ENCODE peak calls at places on chromosomes 16 and 17, in four cellular contexts. L is right cardiac atrium, C is Peyer's patch, R is psoas muscle. X is an unnamed sample.

GRCh38 chr17:60148300-60148838 is 1.4 kb upstream of the CA4 start:
- DNase-seq in L (no peak), C (no peak), R (no peak), X (no peak)

GRCh38 chr16:67800252-67801046 is 5.9 kb downstream of the RANBP10 start:
- DNase-seq in L (no peak), C (no peak), R (peak; percentile 71), X (no peak)

GRCh38 chr17:70767102-70767701 is 597.9 kb downstream of the KCNJ2 start:
- DNase-seq in L (no peak), C (no peak), R (no peak), X (no peak)

GRCh38 chr16:89409161-89409711 is 81.1 kb downstream of the ANKRD11 start:
- DNase-seq in L (no peak), C (peak; percentile 65), R (no peak), X (peak; percentile 80)

GRCh38 chr17:78227455-78227916 is 3.9 kb upstream of the TMEM235 start:
- DNase-seq in L (no peak), C (no peak), R (no peak), X (no peak)

GRCh38 chr17:45992175-45992574 is 6.9 kb upstream of the STH start:
- DNase-seq in L (no peak), C (no peak), R (no peak), X (no peak)

GRCh38 chr17:41910701-41911391 is 7.9 kb downstream of the ACLY start:
- DNase-seq in L (no peak), C (no peak), R (no peak), X (no peak)

GRCh38 chr17:82338858-82339633 is 5.5 kb upstream of the SECTM1 start:
- DNase-seq in L (peak; percentile 66), C (no peak), R (no peak), X (peak; percentile 45)

GRCh38 chr16:51132484-51132883 is 18.6 kb downstream of the SALL1 start:
- DNase-seq in L (no peak), C (no peak), R (no peak), X (no peak)

GRCh38 chr16:1044515-1045362 is 27.8 kb upstream of the SSTR5 start:
- DNase-seq in L (peak; percentile 69), C (no peak), R (no peak), X (no peak)

GRCh38 chr16:81448154-81449131 is 3.8 kb downstream of the CMIP start:
- DNase-seq in L (peak; percentile 50), C (no peak), R (peak; percentile 1), X (no peak)

GRCh38 chr16:84753412-84754325 is 53.9 kb downstream of the USP10 start:
- DNase-seq in L (no peak), C (no peak), R (no peak), X (no peak)

GRCh38 chr17:63156986-63157385 is 191.0 kb downstream of the TANC2 start:
- DNase-seq in L (no peak), C (no peak), R (no peak), X (no peak)

GRCh38 chr17:64125937-64126336 is 4.0 kb downstream of the ERN1 start:
- DNase-seq in L (no peak), C (no peak), R (no peak), X (no peak)

GRCh38 chr16:68760671-68761275 is 23.7 kb downstream of the CDH1 start:
- DNase-seq in L (no peak), C (no peak), R (no peak), X (no peak)

GRCh38 chr16:4465977-4466779 is 8.2 kb downstream of the NMRAL1 start:
- DNase-seq in L (peak; percentile 72), C (peak; percentile 53), R (no peak), X (peak; percentile 90)

GRCh38 chr17:3986270-3986938 is 22.2 kb upstream of the ATP2A3 start:
- DNase-seq in L (peak; percentile 61), C (no peak), R (no peak), X (peak; percentile 61)

GRCh38 chr17:42065201-42065600 is 14.8 kb upstream of the C17orf113 start:
- DNase-seq in L (no peak), C (no peak), R (no peak), X (no peak)

GRCh38 chr17:4548061-4548461 is 7.1 kb downstream of the MYBBP1A start:
- DNase-seq in L (peak; percentile 51), C (no peak), R (no peak), X (peak; percentile 60)

GRCh38 chr17:34485999-34486398 is 93.4 kb upstream of the TMEM132E start:
- DNase-seq in L (no peak), C (no peak), R (no peak), X (no peak)

GRCh38 chr17:18314059-18314730 is 599 bp downstream of the TOP3A start:
- DNase-seq in L (no peak), C (no peak), R (no peak), X (no peak)

GRCh38 chr17:50882851-50883250 is 16.7 kb upstream of the TOB1 start:
- DNase-seq in L (no peak), C (no peak), R (no peak), X (no peak)

GRCh38 chr16:12231666-12232065 is 255.1 kb downstream of the SNX29 start:
- DNase-seq in L (no peak), C (no peak), R (no peak), X (no peak)

DNA sequence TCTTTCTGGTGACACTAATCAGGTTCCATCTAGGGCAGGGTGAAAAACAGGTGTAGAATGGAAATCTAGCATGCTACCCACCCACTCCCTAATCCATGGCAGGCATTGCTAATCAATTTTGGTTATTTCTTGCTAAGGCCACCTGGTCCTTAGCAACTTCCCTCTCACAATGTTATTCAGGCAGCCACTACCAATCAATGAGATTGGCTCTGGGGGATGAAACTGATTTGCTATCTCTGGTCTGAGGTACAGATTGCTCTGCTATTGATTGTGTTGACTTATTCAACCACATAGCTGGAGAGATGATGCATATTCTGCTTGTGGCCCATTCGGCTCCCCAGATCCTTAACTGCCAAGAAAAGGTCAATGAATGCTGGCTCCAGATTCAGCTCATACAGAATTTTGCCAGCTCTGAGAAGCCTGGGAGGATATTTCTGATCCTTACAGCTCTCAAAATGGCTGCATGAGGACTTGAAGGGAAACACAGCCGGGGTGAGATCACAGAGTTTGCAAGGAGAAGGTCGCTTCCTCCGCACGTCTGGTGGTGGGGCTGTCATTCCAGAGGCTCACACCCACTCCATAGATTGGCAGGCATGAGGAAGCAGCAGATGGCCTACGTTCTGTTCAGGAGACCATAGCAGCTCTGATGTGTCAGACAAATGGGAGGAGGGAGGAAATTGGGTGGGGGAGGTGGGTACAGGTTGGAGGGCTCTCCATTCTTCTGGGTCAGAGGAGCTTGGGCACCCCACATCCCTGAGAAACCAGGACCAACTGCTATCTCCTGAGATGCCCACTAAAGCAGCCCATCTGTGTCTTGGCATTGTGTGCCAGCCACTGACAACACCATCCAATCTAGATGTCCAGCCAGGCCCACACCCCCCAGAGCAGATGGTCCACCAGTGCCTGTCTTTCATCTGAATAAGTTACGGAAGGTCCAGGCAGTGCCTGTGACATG is 22.3 kb downstream of the SEZ6 start:
- DNase-seq in L (peak; percentile 13), C (no peak), R (no peak), X (no peak)
- H3K27ac ChIP-seq in L (no peak overlapping the region), C (no peak overlapping the region), R (no peak overlapping the region), X (peak overlapping the region; percentile 76)

DNA sequence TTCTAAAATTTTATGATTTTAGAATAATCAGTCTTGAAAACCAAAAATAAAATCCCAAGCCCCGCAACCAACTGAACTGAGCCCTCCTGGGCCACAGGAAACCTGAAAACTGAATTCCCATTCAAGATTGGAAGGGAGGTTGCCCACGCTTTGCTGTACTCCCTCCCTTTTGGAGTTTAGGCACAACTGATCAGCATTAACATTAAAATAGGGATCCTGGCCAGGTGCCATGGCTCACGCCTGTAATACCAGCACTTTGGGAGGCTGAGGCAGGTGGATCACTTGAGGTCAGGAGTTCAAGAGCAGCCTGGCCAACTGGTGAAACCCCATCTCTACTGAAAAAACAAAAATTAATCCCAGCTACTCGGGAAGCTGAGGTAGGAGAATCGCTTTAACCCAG is 52.7 kb upstream of the NETO2 start:
- DNase-seq in L (no peak), C (no peak), R (no peak), X (no peak)
- H3K27ac ChIP-seq in L (no peak overlapping the region), C (no peak overlapping the region), R (no peak overlapping the region), X (no peak overlapping the region)

DNA sequence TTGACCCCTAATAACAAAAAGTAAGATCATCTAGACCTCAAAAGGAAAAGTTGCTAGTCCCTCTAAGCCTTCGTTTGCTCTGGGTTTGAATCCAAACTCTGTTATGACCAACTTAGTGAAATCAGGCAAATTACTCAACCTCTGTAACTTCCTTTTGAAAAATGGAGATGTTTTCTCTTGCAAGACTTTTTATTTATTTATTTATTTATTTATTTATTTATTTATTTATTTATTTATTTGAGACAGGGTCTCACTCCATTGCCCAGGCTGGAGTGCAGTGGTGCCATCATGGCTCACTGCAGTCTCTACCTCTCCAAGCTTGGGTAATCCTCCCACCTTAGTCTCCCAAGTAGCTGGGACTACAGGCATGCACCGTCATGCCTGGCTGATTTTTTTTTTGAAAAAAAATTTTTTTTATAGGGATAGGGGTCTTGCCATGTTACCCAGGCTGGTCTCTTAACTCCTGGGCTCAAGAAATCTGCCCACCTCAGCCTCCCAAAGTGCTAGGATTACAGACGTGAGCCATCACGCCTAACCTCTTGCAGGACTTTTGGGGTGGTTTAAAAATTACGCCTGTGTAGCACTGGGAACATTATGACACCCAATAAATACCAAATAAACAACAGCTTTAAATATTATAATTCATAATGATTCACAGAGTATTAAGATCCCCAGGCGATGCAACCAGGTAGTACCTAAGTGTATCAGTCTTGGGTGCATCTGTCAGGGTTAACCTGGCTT is 63.4 kb downstream of the PITPNC1 start:
- DNase-seq in L (no peak), C (peak; percentile 14), R (no peak), X (no peak)
- H3K27ac ChIP-seq in L (peak overlapping the region; percentile 83), C (peak overlapping the region; percentile 80), R (peak overlapping the region; percentile 15), X (peak overlapping the region; percentile 77)

GRCh38 chr17:27566673-27567562 is 64.1 kb upstream of the LGALS9 start:
- DNase-seq in L (no peak), C (no peak), R (no peak), X (peak; percentile 32)
- H3K27ac ChIP-seq in L (peak overlapping the region; percentile 21), C (peak overlapping the region; percentile 64), R (peak overlapping the region; percentile 65), X (peak overlapping the region; percentile 73)

X was measured in spleen.